ENCODE peak calls at places on chromosome 1, in seven cellular contexts. Y, L, I, T, C, K and B are unnamed samples.

GRCh38 chr1:177794316-177794991 is 175.4 kb downstream of the SEC16B start:
- DNase-seq in K (no peak), C (no peak), I (no peak), T (no peak), Y (no peak), L (no peak), B (no peak)

GRCh38 chr1:150049926-150050325 is 17.6 kb upstream of the VPS45 start:
- DNase-seq in L (no peak), C (no peak), Y (no peak), K (no peak), T (no peak), I (no peak), B (no peak)

GRCh38 chr1:4174291-4175200 is 274.5 kb upstream of the C1orf174 start:
- DNase-seq in T (no peak), I (no peak), Y (no peak), L (no peak), K (no peak), C (no peak), B (no peak)

GRCh38 chr1:44932151-44932550 is 54.2 kb downstream of the EIF2B3 start:
- DNase-seq in T (no peak), Y (no peak), I (no peak), L (no peak), C (no peak), K (no peak), B (no peak)

GRCh38 chr1:228151170-228151513 is 1.4 kb downstream of the GJC2 start:
- DNase-seq in T (no peak), C (no peak), Y (no peak), I (no peak), K (no peak), L (no peak), B (no peak)

GRCh38 chr1:165239873-165240272 is 116.6 kb downstream of the LMX1A start:
- DNase-seq in Y (no peak), K (no peak), I (no peak), C (no peak), L (no peak), T (no peak), B (no peak)

GRCh38 chr1:94660994-94661393 is 119.4 kb upstream of the F3 start:
- DNase-seq in T (peak; percentile 59), K (no peak), C (no peak), L (no peak), Y (no peak), I (no peak), B (no peak)

GRCh38 chr1:97277891-97278662 is 556.5 kb downstream of the PTBP2 start:
- DNase-seq in K (no peak), I (peak; percentile 2), C (no peak), T (peak; percentile 90), Y (peak; percentile 72), L (no peak), B (no peak)

GRCh38 chr1:218582646-218583045 is 237.5 kb downstream of the TGFB2 start:
- DNase-seq in I (no peak), T (no peak), Y (no peak), K (no peak), C (no peak), L (no peak), B (no peak)

GRCh38 chr1:229434641-229435051 is 752 bp upstream of the ACTA1 start:
- DNase-seq in I (no peak), L (no peak), T (no peak), C (no peak), K (no peak), Y (no peak), B (no peak)

GRCh38 chr1:19360026-19360813 is 48.1 kb downstream of the SLC66A1 start:
- DNase-seq in C (no peak), Y (no peak), K (no peak), I (no peak), T (no peak), L (no peak), B (no peak)

GRCh38 chr1:244839656-244840055 is 4.2 kb downstream of the COX20 start:
- DNase-seq in C (no peak), I (no peak), L (no peak), T (peak; percentile 74), Y (no peak), K (no peak), B (no peak)

GRCh38 chr1:200905411-200906052 is 10.8 kb downstream of the INAVA start:
- DNase-seq in C (no peak), I (no peak), T (peak; percentile 59), Y (peak; percentile 65), K (no peak), L (no peak), B (no peak)